ENCODE peak calls at places on chromosomes 12 and 14, in nine cellular contexts. One of them, this sample, is unnamed.

GRCh38 chr12:93122089-93122488 is 193.0 kb upstream of the EEA1 start:
- DNase-seq in neural progenitor cell: no peak
- DNase-seq in HepG2: peak; percentile 64
- DNase-seq in transverse colon: no peak
- DNase-seq in lung: no peak
- DNase-seq in upper lobe of left lung: no peak
- DNase-seq in fibroblast of mammary gland: peak; percentile 97
- DNase-seq in fibroblast of the aortic adventitia: peak; percentile 71
- DNase-seq in A673: no peak
- DNase-seq in this sample: no peak

GRCh38 chr14:53391631-53392030 is 238.5 kb upstream of the DDHD1 start:
- DNase-seq in fibroblast of mammary gland: peak; percentile 98
- DNase-seq in neural progenitor cell: no peak
- DNase-seq in transverse colon: no peak
- DNase-seq in HepG2: no peak
- DNase-seq in A673: peak; percentile 6
- DNase-seq in upper lobe of left lung: no peak
- DNase-seq in lung: no peak
- DNase-seq in fibroblast of the aortic adventitia: peak; percentile 80
- DNase-seq in this sample: no peak

GRCh38 chr14:100239200-100239839 is 376 bp downstream of the YY1 start:
- DNase-seq in lung: peak; percentile 36
- DNase-seq in fibroblast of mammary gland: no peak
- DNase-seq in neural progenitor cell: no peak
- DNase-seq in fibroblast of the aortic adventitia: no peak
- DNase-seq in transverse colon: peak; percentile 38
- DNase-seq in HepG2: no peak
- DNase-seq in upper lobe of left lung: peak; percentile 92
- DNase-seq in A673: no peak
- DNase-seq in this sample: no peak

GRCh38 chr14:62364161-62364560 is 601.9 kb downstream of the SNAPC1 start:
- DNase-seq in fibroblast of mammary gland: no peak
- DNase-seq in upper lobe of left lung: no peak
- DNase-seq in HepG2: no peak
- DNase-seq in lung: no peak
- DNase-seq in A673: no peak
- DNase-seq in neural progenitor cell: no peak
- DNase-seq in transverse colon: no peak
- DNase-seq in fibroblast of the aortic adventitia: no peak
- DNase-seq in this sample: no peak

GRCh38 chr12:44077293-44077692 is 241.4 kb downstream of the TMEM117 start:
- DNase-seq in neural progenitor cell: no peak
- DNase-seq in fibroblast of the aortic adventitia: no peak
- DNase-seq in upper lobe of left lung: no peak
- DNase-seq in lung: no peak
- DNase-seq in transverse colon: no peak
- DNase-seq in fibroblast of mammary gland: no peak
- DNase-seq in HepG2: no peak
- DNase-seq in A673: no peak
- DNase-seq in this sample: no peak

GRCh38 chr14:64755661-64756265 is 51.5 kb downstream of the PLEKHG3 start:
- DNase-seq in HepG2: no peak
- DNase-seq in fibroblast of mammary gland: peak; percentile 48
- DNase-seq in transverse colon: peak; percentile 81
- DNase-seq in A673: no peak
- DNase-seq in lung: no peak
- DNase-seq in fibroblast of the aortic adventitia: peak; percentile 33
- DNase-seq in neural progenitor cell: no peak
- DNase-seq in upper lobe of left lung: no peak
- DNase-seq in this sample: peak; percentile 18

GRCh38 chr12:18556081-18556645 is 181.6 kb downstream of the PLCZ1 start:
- DNase-seq in fibroblast of mammary gland: no peak
- DNase-seq in lung: no peak
- DNase-seq in HepG2: no peak
- DNase-seq in A673: no peak
- DNase-seq in transverse colon: no peak
- DNase-seq in fibroblast of the aortic adventitia: no peak
- DNase-seq in neural progenitor cell: no peak
- DNase-seq in upper lobe of left lung: no peak
- DNase-seq in this sample: no peak

GRCh38 chr14:99946652-99947489 is 118.4 kb upstream of the EVL start:
- DNase-seq in lung: no peak
- DNase-seq in fibroblast of the aortic adventitia: no peak
- DNase-seq in neural progenitor cell: peak; percentile 64
- DNase-seq in HepG2: no peak
- DNase-seq in A673: peak; percentile 51
- DNase-seq in upper lobe of left lung: peak; percentile 82
- DNase-seq in fibroblast of mammary gland: no peak
- DNase-seq in transverse colon: peak; percentile 35
- DNase-seq in this sample: peak; percentile 60

GRCh38 chr12:55931317-55931779 is 386 bp downstream of the DGKA start:
- DNase-seq in A673: no peak
- DNase-seq in fibroblast of mammary gland: no peak
- DNase-seq in HepG2: no peak
- DNase-seq in transverse colon: peak; percentile 52
- DNase-seq in neural progenitor cell: no peak
- DNase-seq in upper lobe of left lung: no peak
- DNase-seq in lung: no peak
- DNase-seq in fibroblast of the aortic adventitia: no peak
- DNase-seq in this sample: no peak

GRCh38 chr12:124543052-124543590 is 24.3 kb downstream of the NCOR2 start:
- DNase-seq in fibroblast of the aortic adventitia: no peak
- DNase-seq in neural progenitor cell: no peak
- DNase-seq in A673: peak; percentile 74
- DNase-seq in upper lobe of left lung: peak; percentile 82
- DNase-seq in fibroblast of mammary gland: no peak
- DNase-seq in lung: no peak
- DNase-seq in transverse colon: no peak
- DNase-seq in HepG2: no peak
- DNase-seq in this sample: no peak

GRCh38 chr12:68158427-68158826 is 1.1 kb downstream of the IFNG start:
- DNase-seq in upper lobe of left lung: no peak
- DNase-seq in HepG2: no peak
- DNase-seq in lung: no peak
- DNase-seq in transverse colon: no peak
- DNase-seq in fibroblast of mammary gland: peak; percentile 28
- DNase-seq in neural progenitor cell: peak; percentile 38
- DNase-seq in A673: peak; percentile 44
- DNase-seq in fibroblast of the aortic adventitia: peak; percentile 2
- DNase-seq in this sample: no peak

GRCh38 chr12:77940011-77940423 is 109.3 kb downstream of the NAV3 start:
- DNase-seq in fibroblast of mammary gland: peak; percentile 88
- DNase-seq in A673: peak; percentile 82
- DNase-seq in transverse colon: no peak
- DNase-seq in neural progenitor cell: no peak
- DNase-seq in fibroblast of the aortic adventitia: peak; percentile 91
- DNase-seq in HepG2: no peak
- DNase-seq in upper lobe of left lung: no peak
- DNase-seq in lung: no peak
- DNase-seq in this sample: no peak

GRCh38 chr14:71169861-71170260 is 262.6 kb downstream of the PCNX1 start:
- DNase-seq in A673: peak; percentile 60
- DNase-seq in transverse colon: no peak
- DNase-seq in upper lobe of left lung: no peak
- DNase-seq in fibroblast of the aortic adventitia: no peak
- DNase-seq in HepG2: no peak
- DNase-seq in lung: no peak
- DNase-seq in fibroblast of mammary gland: no peak
- DNase-seq in neural progenitor cell: no peak
- DNase-seq in this sample: no peak

GRCh38 chr12:42508913-42509312 is 80.6 kb downstream of the PRICKLE1 start:
- DNase-seq in neural progenitor cell: no peak
- DNase-seq in fibroblast of the aortic adventitia: no peak
- DNase-seq in A673: no peak
- DNase-seq in fibroblast of mammary gland: no peak
- DNase-seq in HepG2: no peak
- DNase-seq in transverse colon: no peak
- DNase-seq in lung: no peak
- DNase-seq in upper lobe of left lung: no peak
- DNase-seq in this sample: no peak

GRCh38 chr12:47282206-47282605 is 202.4 kb upstream of the AMIGO2 start:
- DNase-seq in fibroblast of the aortic adventitia: peak; percentile 81
- DNase-seq in HepG2: no peak
- DNase-seq in lung: no peak
- DNase-seq in fibroblast of mammary gland: peak; percentile 92
- DNase-seq in upper lobe of left lung: no peak
- DNase-seq in A673: no peak
- DNase-seq in transverse colon: no peak
- DNase-seq in neural progenitor cell: no peak
- DNase-seq in this sample: no peak

GRCh38 chr14:64708148-64709004 is 4.2 kb downstream of the PLEKHG3 start:
- DNase-seq in neural progenitor cell: peak; percentile 59
- DNase-seq in transverse colon: no peak
- DNase-seq in fibroblast of the aortic adventitia: no peak
- DNase-seq in A673: no peak
- DNase-seq in fibroblast of mammary gland: peak; percentile 9
- DNase-seq in upper lobe of left lung: peak; percentile 14
- DNase-seq in lung: no peak
- DNase-seq in HepG2: no peak
- DNase-seq in this sample: peak; percentile 67

GRCh38 chr14:75831455-75831854 is 150.3 kb downstream of the TGFB3 start:
- DNase-seq in upper lobe of left lung: peak; percentile 39
- DNase-seq in A673: no peak
- DNase-seq in transverse colon: peak; percentile 68
- DNase-seq in HepG2: peak; percentile 27
- DNase-seq in fibroblast of the aortic adventitia: peak; percentile 81
- DNase-seq in neural progenitor cell: no peak
- DNase-seq in lung: peak; percentile 86
- DNase-seq in fibroblast of mammary gland: peak; percentile 95
- DNase-seq in this sample: peak; percentile 31

GRCh38 chr12:78002878-78003277 is 172.2 kb downstream of the NAV3 start:
- DNase-seq in transverse colon: no peak
- DNase-seq in fibroblast of mammary gland: peak; percentile 49
- DNase-seq in A673: peak; percentile 61
- DNase-seq in upper lobe of left lung: no peak
- DNase-seq in lung: no peak
- DNase-seq in neural progenitor cell: no peak
- DNase-seq in fibroblast of the aortic adventitia: peak; percentile 63
- DNase-seq in HepG2: no peak
- DNase-seq in this sample: no peak

GRCh38 chr12:91636721-91637120 is 454.1 kb upstream of the DCN start:
- DNase-seq in fibroblast of mammary gland: no peak
- DNase-seq in neural progenitor cell: no peak
- DNase-seq in transverse colon: no peak
- DNase-seq in lung: no peak
- DNase-seq in HepG2: no peak
- DNase-seq in fibroblast of the aortic adventitia: no peak
- DNase-seq in upper lobe of left lung: no peak
- DNase-seq in A673: no peak
- DNase-seq in this sample: no peak

GRCh38 chr12:109582636-109583035 is 9.0 kb downstream of the MVK start:
- DNase-seq in upper lobe of left lung: no peak
- DNase-seq in neural progenitor cell: peak; percentile 31
- DNase-seq in transverse colon: no peak
- DNase-seq in fibroblast of the aortic adventitia: no peak
- DNase-seq in A673: no peak
- DNase-seq in fibroblast of mammary gland: no peak
- DNase-seq in lung: peak; percentile 90
- DNase-seq in HepG2: peak; percentile 39
- DNase-seq in this sample: no peak

GRCh38 chr12:113261847-113262470 is 40.7 kb downstream of the TPCN1 start:
- DNase-seq in transverse colon: no peak
- DNase-seq in A673: no peak
- DNase-seq in fibroblast of the aortic adventitia: no peak
- DNase-seq in HepG2: no peak
- DNase-seq in fibroblast of mammary gland: no peak
- DNase-seq in upper lobe of left lung: no peak
- DNase-seq in neural progenitor cell: no peak
- DNase-seq in lung: no peak
- DNase-seq in this sample: no peak
- H3K4me3 ChIP-seq in transverse colon: no peak overlapping the region
- H3K4me3 ChIP-seq in A673: no peak overlapping the region
- H3K4me3 ChIP-seq in fibroblast of the aortic adventitia: no peak overlapping the region
- H3K4me3 ChIP-seq in HepG2: no peak overlapping the region
- H3K4me3 ChIP-seq in fibroblast of mammary gland: no peak overlapping the region
- H3K4me3 ChIP-seq in upper lobe of left lung: no peak overlapping the region
- H3K4me3 ChIP-seq in neural progenitor cell: no peak overlapping the region
- H3K4me3 ChIP-seq in lung: no peak overlapping the region
- H3K4me3 ChIP-seq in this sample: no peak overlapping the region

DNA sequence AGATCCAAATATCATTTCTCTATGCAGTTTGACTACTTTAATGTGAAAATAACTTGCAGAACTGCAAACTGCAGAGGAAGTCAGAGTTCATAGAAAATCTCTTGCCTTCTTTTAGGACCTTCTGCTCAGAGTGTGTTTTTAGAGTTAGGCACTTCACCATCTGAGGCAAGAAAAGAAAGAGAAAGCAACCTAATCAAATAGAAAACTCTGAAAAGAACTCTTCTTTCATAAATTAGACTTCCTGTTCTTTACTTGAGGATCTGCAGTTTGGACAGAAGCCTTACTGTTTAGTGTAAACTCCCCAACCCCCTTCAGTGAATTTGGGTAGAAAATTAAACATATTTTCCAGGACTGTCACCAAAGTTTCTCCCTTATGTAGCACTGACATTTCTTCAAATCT is 99.4 kb downstream of the PDZRN4 start:
- DNase-seq in fibroblast of mammary gland: no peak
- DNase-seq in neural progenitor cell: no peak
- DNase-seq in A673: no peak
- DNase-seq in transverse colon: no peak
- DNase-seq in upper lobe of left lung: no peak
- DNase-seq in fibroblast of the aortic adventitia: no peak
- DNase-seq in HepG2: no peak
- DNase-seq in lung: no peak
- DNase-seq in this sample: no peak
- TF ChIP-seq CTCF in fibroblast of mammary gland: no peak
- TF ChIP-seq CTCF in neural progenitor cell: no peak
- TF ChIP-seq CTCF in A673: no peak
- TF ChIP-seq CTCF in transverse colon: no peak
- TF ChIP-seq CTCF in upper lobe of left lung: no peak
- TF ChIP-seq CTCF in fibroblast of the aortic adventitia: no peak
- TF ChIP-seq CTCF in HepG2: no peak
- TF ChIP-seq CTCF in lung: no peak
- TF ChIP-seq CTCF in this sample: no peak

GRCh38 chr14:66572836-66573235 is 64.9 kb downstream of the GPHN start:
- DNase-seq in HepG2: no peak
- DNase-seq in fibroblast of the aortic adventitia: peak; percentile 1
- DNase-seq in upper lobe of left lung: no peak
- DNase-seq in fibroblast of mammary gland: peak; percentile 22
- DNase-seq in lung: no peak
- DNase-seq in transverse colon: no peak
- DNase-seq in A673: no peak
- DNase-seq in neural progenitor cell: no peak
- DNase-seq in this sample: no peak
- H3K4me3 ChIP-seq in HepG2: no peak overlapping the region
- H3K4me3 ChIP-seq in fibroblast of the aortic adventitia: no peak overlapping the region
- H3K4me3 ChIP-seq in upper lobe of left lung: no peak overlapping the region
- H3K4me3 ChIP-seq in fibroblast of mammary gland: no peak overlapping the region
- H3K4me3 ChIP-seq in lung: no peak overlapping the region
- H3K4me3 ChIP-seq in transverse colon: no peak overlapping the region
- H3K4me3 ChIP-seq in A673: no peak overlapping the region
- H3K4me3 ChIP-seq in neural progenitor cell: no peak overlapping the region
- H3K4me3 ChIP-seq in this sample: no peak overlapping the region

DNA sequence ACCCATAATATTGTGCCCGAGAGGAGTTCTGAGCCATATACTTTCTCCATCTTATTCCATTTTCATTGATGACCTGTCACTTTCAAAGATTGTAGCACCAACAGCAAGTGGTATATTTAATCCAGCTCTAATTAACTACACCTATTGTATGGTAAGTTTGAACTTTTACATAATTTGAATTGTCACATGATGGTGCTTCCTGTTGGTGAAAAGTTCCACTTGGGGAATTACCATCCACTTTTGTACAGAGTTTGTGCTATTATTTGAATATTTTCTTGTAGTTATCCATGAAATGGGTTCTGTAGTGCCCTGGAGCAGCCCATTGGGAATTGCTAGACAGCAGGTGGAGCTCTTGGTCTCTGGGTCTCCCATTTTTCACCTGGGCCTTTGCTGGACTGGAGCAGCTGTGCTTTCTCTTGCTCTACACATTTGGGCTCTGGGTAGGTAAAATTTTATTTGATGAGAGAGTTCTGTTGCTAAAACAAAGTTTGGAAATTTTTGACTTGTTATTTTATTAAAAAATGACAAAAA is 3.0 kb downstream of the SMCO3 start:
- DNase-seq in neural progenitor cell: peak; percentile 32
- DNase-seq in fibroblast of mammary gland: no peak
- DNase-seq in lung: no peak
- DNase-seq in A673: peak; percentile 9
- DNase-seq in fibroblast of the aortic adventitia: peak; percentile 43
- DNase-seq in upper lobe of left lung: no peak
- DNase-seq in transverse colon: peak; percentile 8
- DNase-seq in HepG2: peak; percentile 44
- DNase-seq in this sample: no peak
- TF ChIP-seq CTCF in neural progenitor cell: peak; percentile 54
- TF ChIP-seq CTCF in fibroblast of mammary gland: peak; percentile 49
- TF ChIP-seq CTCF in lung: no peak
- TF ChIP-seq CTCF in A673: peak; percentile 32
- TF ChIP-seq CTCF in fibroblast of the aortic adventitia: peak; percentile 60
- TF ChIP-seq CTCF in upper lobe of left lung: no peak
- TF ChIP-seq CTCF in transverse colon: peak; percentile 25
- TF ChIP-seq CTCF in HepG2: peak; percentile 76
- TF ChIP-seq CTCF in this sample: no peak